ENCODE peak calls at places on chromosomes 7 and 10, in four cellular contexts. Q is mammary epithelial cell, X is neuronal stem cell, D is trophoblast cell. V is an unnamed sample.

GRCh38 chr10:69449841-69450240 is 1.4 kb upstream of the TSPAN15 start:
- DNase-seq in Q (no peak), X (peak), D (peak), V (no peak)

GRCh38 chr7:30285067-30285530 is 702 bp downstream of the ZNRF2 start:
- DNase-seq in Q (no peak), X (no peak), D (peak), V (no peak)

GRCh38 chr10:69439350-69439739 is 11.9 kb upstream of the TSPAN15 start:
- DNase-seq in Q (peak), X (no peak), D (no peak), V (no peak)

GRCh38 chr10:13743101-13743693 is 156.4 kb downstream of the PRPF18 start:
- DNase-seq in Q (no peak), X (no peak), D (no peak), V (no peak)

GRCh38 chr7:76328390-76328789 is 25.9 kb downstream of the HSPB1 start:
- DNase-seq in Q (no peak), X (no peak), D (no peak), V (no peak)

GRCh38 chr10:88226891-88227290 is 356.2 kb downstream of the RNLS start:
- DNase-seq in Q (no peak), X (no peak), D (no peak), V (no peak)

GRCh38 chr7:134730359-134730758 is 49.1 kb upstream of the CALD1 start:
- DNase-seq in Q (no peak), X (no peak), D (no peak), V (no peak)

GRCh38 chr10:113226404-113226803 is 276.4 kb downstream of the TCF7L2 start:
- DNase-seq in Q (no peak), X (no peak), D (no peak), V (no peak)

GRCh38 chr10:74079914-74080590 is 70.6 kb downstream of the AP3M1 start:
- DNase-seq in Q (peak), X (no peak), D (no peak), V (no peak)

GRCh38 chr7:155694846-155695245 is 50.4 kb downstream of the RBM33 start:
- DNase-seq in Q (peak), X (no peak), D (no peak), V (no peak)

GRCh38 chr7:85286449-85286848 is 99.6 kb upstream of the SEMA3D start:
- DNase-seq in Q (no peak), X (no peak), D (no peak), V (no peak)

GRCh38 chr10:132556994-132557441 is 19.4 kb downstream of the INPP5A start:
- DNase-seq in Q (no peak), X (no peak), D (peak), V (no peak)

GRCh38 chr7:140242057-140243031 is 65.6 kb upstream of the KDM7A start:
- DNase-seq in Q (no peak), X (no peak), D (no peak), V (no peak)

GRCh38 chr10:44925224-44925623 is 14.1 kb downstream of the TMEM72 start:
- DNase-seq in Q (no peak), X (peak), D (no peak), V (no peak)

GRCh38 chr10:109899578-109900355 is 23.5 kb downstream of the XPNPEP1 start:
- DNase-seq in Q (no peak), X (no peak), D (no peak), V (no peak)

GRCh38 chr7:43904533-43905208 is 1.7 kb downstream of the URGCP start:
- DNase-seq in Q (peak), X (no peak), D (peak), V (no peak)

GRCh38 chr7:155269766-155270585 is 27.7 kb upstream of the INSIG1 start:
- DNase-seq in Q (no peak), X (no peak), D (peak), V (no peak)

DNA sequence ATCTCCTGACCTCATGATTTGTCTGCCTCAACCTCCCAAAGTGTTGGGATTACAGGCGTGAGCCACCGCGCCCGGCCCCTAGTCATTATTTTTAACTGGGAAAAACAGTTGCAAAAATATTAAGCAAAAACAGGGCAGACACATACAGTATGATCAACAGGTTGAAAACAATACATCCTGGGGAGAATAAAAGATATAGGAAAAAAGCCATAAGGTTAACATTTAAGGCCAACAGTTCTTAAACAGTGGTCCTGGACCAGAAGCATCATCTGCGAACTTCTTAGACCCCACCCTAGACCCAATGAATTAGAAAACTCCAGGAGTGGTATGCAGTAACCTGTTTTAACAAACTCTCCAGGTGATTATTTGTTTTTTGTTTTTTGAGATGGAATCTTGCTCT is 6.5 kb downstream of the UBE2H start:
- DNase-seq in Q (no peak), X (no peak), D (no peak), V (no peak)
- H3K4me2 ChIP-seq in Q (no peak), X (no peak), D (no peak), V (no peak)

GRCh38 chr10:118397391-118397790 is 55.3 kb upstream of the FAM204A start:
- DNase-seq in Q (no peak), X (no peak), D (no peak), V (no peak)

GRCh38 chr10:118395919-118396318 is 53.8 kb upstream of the FAM204A start:
- DNase-seq in Q (peak), X (no peak), D (no peak), V (no peak)

GRCh38 chr10:118394557-118395194 is 52.6 kb upstream of the FAM204A start:
- DNase-seq in Q (no peak), X (no peak), D (no peak), V (no peak)
- H3K4me2 ChIP-seq in Q (no peak), X (no peak), D (no peak), V (no peak)

DNA sequence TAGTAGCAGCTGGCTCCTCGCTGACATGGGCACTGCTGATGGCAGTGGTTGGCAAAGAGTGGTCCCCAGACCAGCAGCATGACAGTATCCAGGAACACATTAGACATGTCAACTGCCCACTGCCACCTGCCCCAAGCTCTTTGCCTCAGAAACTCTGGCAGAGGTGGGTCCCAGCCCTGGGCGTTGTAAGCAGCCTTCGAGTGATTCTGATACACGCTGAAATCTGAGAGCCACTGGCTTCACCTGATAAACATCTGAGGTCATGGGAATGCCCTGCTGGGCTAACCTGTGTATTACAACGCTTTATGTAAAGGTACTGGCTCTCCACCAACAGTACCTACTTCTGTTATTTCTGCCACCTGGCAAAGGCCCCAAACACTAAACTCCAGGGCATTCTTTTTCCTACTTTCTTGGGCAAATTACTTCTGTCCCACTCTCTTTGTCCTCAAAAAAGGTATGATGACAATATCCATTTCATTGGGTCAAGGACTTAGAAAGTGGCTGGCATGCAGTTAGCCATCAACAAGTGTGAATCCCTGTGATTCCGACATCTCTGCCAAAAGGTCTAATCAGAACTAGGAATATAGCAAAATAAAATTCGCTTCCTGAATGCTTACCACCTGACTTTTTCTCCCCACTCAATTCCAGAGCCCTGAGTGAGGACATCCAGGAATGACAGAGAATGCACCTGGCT is 9.2 kb downstream of the SGMS1 start:
- DNase-seq in Q (no peak), X (no peak), D (peak), V (no peak)
- H3K4me2 ChIP-seq in Q (no peak), X (no peak), D (peak), V (no peak)

GRCh38 chr7:759569-759968 is 32.5 kb upstream of the PRKAR1B start:
- DNase-seq in Q (no peak), X (no peak), D (no peak), V (no peak)

GRCh38 chr7:760006-760405 is 32.9 kb upstream of the PRKAR1B start:
- DNase-seq in Q (no peak), X (no peak), D (no peak), V (no peak)

GRCh38 chr7:762891-763290 is 35.8 kb upstream of the PRKAR1B start:
- DNase-seq in Q (no peak), X (no peak), D (no peak), V (no peak)

GRCh38 chr7:761101-761500 is 34.0 kb upstream of the PRKAR1B start:
- DNase-seq in Q (no peak), X (no peak), D (no peak), V (no peak)

GRCh38 chr7:761631-762030 is 34.5 kb upstream of the PRKAR1B start:
- DNase-seq in Q (no peak), X (no peak), D (no peak), V (no peak)
- H3K4me2 ChIP-seq in Q (no peak), X (no peak), D (no peak), V (no peak)

DNA sequence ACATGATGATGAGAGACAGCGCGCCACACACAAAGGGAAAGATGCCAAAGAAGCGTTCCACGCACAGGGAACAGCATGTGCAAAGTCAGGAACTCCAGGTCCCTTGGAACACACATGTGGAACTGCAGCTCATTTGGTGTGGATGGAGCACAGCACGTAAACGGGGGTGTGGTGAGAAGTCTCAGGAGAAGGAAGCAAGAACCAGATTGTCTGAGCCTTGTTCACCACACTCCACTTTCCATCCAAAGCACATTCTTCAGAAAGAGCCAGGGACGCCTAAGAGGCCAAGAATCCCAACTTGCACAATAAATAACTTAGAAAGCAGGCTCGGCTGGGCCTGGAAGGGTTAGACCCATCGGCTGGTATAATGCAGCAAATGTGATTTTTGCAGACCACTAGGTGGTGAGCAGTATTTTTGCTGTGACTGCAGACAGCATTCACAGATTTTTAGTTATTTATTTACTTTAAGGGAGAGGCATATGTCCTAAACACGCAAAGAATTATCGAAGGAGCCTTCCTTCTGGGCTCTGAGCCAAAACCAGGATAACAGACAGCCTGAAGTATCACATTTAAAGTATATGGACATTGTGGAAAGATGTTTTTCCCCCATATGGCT is 27.9 kb upstream of the ASCC1 start:
- DNase-seq in Q (peak), X (no peak), D (peak), V (no peak)
- H3K4me2 ChIP-seq in Q (no peak), X (no peak), D (no peak), V (no peak)

DNA sequence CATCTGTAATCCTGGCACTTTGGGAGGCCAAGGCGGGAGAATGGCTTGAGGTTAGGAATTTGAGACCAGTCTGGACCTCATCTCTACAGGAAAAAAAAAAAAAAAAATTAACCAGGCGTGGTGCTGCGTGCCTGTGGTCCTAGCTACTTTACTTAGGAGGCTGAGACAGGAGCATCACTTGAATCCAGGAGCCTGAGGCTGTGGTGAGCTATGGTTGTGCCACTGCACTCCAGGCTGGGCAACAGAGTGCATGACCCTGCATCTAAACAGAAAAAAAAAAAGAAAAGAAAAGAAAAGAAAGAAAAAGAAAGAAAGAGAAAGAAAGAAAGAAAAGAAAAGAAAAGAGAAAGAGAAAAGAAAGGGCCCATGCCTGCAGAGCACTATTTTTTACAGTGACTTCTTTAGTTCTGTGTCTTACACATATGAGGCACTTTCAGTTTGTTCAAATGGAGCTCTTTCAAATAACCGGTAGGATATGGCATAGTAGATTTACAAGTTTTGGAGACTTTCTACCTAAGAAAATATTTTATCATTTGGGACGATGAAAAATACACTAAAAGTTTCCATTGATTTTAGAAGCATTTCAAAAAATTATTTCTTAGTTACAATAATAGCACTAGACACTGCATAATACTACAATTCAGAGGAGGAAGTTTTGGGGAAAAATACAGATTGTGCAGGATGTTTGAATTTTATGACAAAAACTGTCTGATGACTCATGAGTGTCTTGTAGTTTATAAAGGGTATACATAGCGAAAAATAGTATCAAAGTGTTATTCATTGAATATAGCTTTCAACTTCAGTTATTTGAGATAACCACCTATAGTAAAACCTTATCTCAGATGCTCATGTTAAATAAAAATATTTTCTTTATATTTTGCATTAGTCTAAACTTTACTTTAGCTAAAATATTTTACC is 75.9 kb downstream of the MDFIC start:
- DNase-seq in Q (no peak), X (no peak), D (no peak), V (no peak)
- H3K4me2 ChIP-seq in Q (no peak), X (no peak), D (no peak), V (no peak)

GRCh38 chr7:158695056-158695455 is 9.5 kb downstream of the NCAPG2 start:
- DNase-seq in Q (no peak), X (no peak), D (no peak), V (no peak)

GRCh38 chr7:158694650-158695049 is 10.0 kb downstream of the NCAPG2 start:
- DNase-seq in Q (no peak), X (no peak), D (no peak), V (no peak)

GRCh38 chr7:158698657-158699195 is 5.9 kb downstream of the NCAPG2 start:
- DNase-seq in Q (no peak), X (no peak), D (no peak), V (no peak)

GRCh38 chr7:158699341-158699740 is 5.3 kb downstream of the NCAPG2 start:
- DNase-seq in Q (no peak), X (no peak), D (no peak), V (no peak)

GRCh38 chr7:158695726-158696452 is 8.7 kb downstream of the NCAPG2 start:
- DNase-seq in Q (peak), X (no peak), D (peak), V (no peak)
- H3K4me2 ChIP-seq in Q (no peak), X (no peak), D (no peak), V (peak)

DNA sequence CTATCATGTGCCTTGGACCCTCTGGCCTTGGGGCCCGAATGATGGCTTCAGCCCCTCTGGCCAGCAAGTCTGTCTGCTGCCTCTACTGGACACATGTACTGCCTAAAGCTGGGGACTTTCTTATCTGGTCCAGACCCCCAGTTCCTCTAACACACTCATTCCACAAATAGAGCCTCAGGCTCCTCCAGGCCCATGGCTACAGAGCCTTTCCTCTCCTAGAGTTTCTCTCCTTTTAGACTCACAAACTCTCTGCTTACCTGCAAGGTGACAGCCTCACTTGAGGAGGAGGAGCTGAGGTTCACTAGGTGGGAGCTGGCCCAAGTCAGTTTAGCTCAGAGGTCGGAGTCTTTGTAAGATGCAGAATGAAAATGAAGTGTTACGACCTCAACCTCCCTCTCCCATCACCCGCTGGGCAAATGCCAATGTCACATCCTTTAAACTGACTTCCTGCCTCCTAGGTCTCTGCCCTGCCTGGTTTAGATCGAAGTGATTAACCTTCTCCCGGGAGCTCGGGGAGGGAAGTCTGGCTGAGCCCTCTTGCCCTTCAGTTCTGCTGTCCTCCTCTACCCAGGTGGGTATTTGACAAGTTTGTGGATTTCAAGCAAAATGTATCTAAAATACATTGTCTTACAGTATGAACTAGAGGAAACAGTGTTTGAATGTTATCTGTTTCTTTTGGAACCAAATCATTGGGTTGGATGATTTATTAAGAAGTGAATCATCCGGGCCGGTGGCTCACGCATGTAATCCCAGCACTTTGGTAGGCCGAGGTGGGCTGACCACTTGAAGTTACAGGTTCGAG is 71.8 kb upstream of the TNS3 start:
- DNase-seq in Q (no peak), X (no peak), D (no peak), V (no peak)
- H3K4me2 ChIP-seq in Q (no peak), X (no peak), D (no peak), V (no peak)

GRCh38 chr10:53090725-53091124 is 318.1 kb upstream of the MBL2 start:
- DNase-seq in Q (no peak), X (no peak), D (no peak), V (no peak)

GRCh38 chr10:53088956-53089355 is 316.4 kb upstream of the MBL2 start:
- DNase-seq in Q (no peak), X (no peak), D (no peak), V (no peak)

GRCh38 chr10:53091574-53091973 is 319.0 kb upstream of the MBL2 start:
- DNase-seq in Q (no peak), X (no peak), D (no peak), V (no peak)

GRCh38 chr10:53093878-53094277 is 321.3 kb upstream of the MBL2 start:
- DNase-seq in Q (no peak), X (no peak), D (no peak), V (no peak)
- H3K4me2 ChIP-seq in Q (no peak), X (no peak), D (no peak), V (no peak)

GRCh38 chr7:100124301-100125229 is 2.2 kb upstream of the MBLAC1 start:
- DNase-seq in Q (no peak), X (no peak), D (no peak), V (no peak)
- H3K4me2 ChIP-seq in Q (no peak), X (no peak), D (no peak), V (no peak)

V was measured in keratinocyte.